ENCODE peak calls at places on chromosome 9, in nine cellular contexts. One of them, this sample, is unnamed.

GRCh38 chr9:20041717-20042116 is 252.9 kb upstream of the SLC24A2 start:
- DNase-seq in CD14-positive monocyte: no peak
- DNase-seq in Peyer's patch: no peak
- DNase-seq in stimulated activated CD4-positive, alpha-beta T cell treated with anti-CD3 and anti-CD28 coated beads, Interleukin-1b, Interleukin-23, amount 100 ng/mL, for 48 hours: no peak
- DNase-seq in effector memory CD8-positive, alpha-beta T cell: peak; percentile 39
- DNase-seq in WERI-Rb-1: no peak
- DNase-seq in stimulated activated CD8-positive, alpha-beta memory T cell treated with anti-CD3 and anti-CD28 coated beads, Interleukin-7, amount 100 ng/mL, for 1 hour: no peak
- DNase-seq in nucleus accumbens: no peak
- DNase-seq in left cardiac atrium: no peak
- DNase-seq in this sample: no peak

GRCh38 chr9:35914307-35914807 is 5.1 kb downstream of the SPAAR start:
- DNase-seq in CD14-positive monocyte: no peak
- DNase-seq in Peyer's patch: no peak
- DNase-seq in stimulated activated CD4-positive, alpha-beta T cell treated with anti-CD3 and anti-CD28 coated beads, Interleukin-1b, Interleukin-23, amount 100 ng/mL, for 48 hours: no peak
- DNase-seq in effector memory CD8-positive, alpha-beta T cell: no peak
- DNase-seq in WERI-Rb-1: peak; percentile 80
- DNase-seq in stimulated activated CD8-positive, alpha-beta memory T cell treated with anti-CD3 and anti-CD28 coated beads, Interleukin-7, amount 100 ng/mL, for 1 hour: no peak
- DNase-seq in nucleus accumbens: no peak
- DNase-seq in left cardiac atrium: peak; percentile 85
- DNase-seq in this sample: no peak

GRCh38 chr9:136965771-136966484 is 11.4 kb upstream of the PTGDS start:
- DNase-seq in CD14-positive monocyte: no peak
- DNase-seq in Peyer's patch: no peak
- DNase-seq in stimulated activated CD4-positive, alpha-beta T cell treated with anti-CD3 and anti-CD28 coated beads, Interleukin-1b, Interleukin-23, amount 100 ng/mL, for 48 hours: no peak
- DNase-seq in effector memory CD8-positive, alpha-beta T cell: peak; percentile 47
- DNase-seq in WERI-Rb-1: no peak
- DNase-seq in stimulated activated CD8-positive, alpha-beta memory T cell treated with anti-CD3 and anti-CD28 coated beads, Interleukin-7, amount 100 ng/mL, for 1 hour: no peak
- DNase-seq in nucleus accumbens: peak; percentile 40
- DNase-seq in left cardiac atrium: no peak
- DNase-seq in this sample: no peak

GRCh38 chr9:94139672-94140417 is 55.6 kb downstream of the PTPDC1 start:
- DNase-seq in CD14-positive monocyte: no peak
- DNase-seq in Peyer's patch: peak; percentile 25
- DNase-seq in stimulated activated CD4-positive, alpha-beta T cell treated with anti-CD3 and anti-CD28 coated beads, Interleukin-1b, Interleukin-23, amount 100 ng/mL, for 48 hours: no peak
- DNase-seq in effector memory CD8-positive, alpha-beta T cell: no peak
- DNase-seq in WERI-Rb-1: peak; percentile 96
- DNase-seq in stimulated activated CD8-positive, alpha-beta memory T cell treated with anti-CD3 and anti-CD28 coated beads, Interleukin-7, amount 100 ng/mL, for 1 hour: no peak
- DNase-seq in nucleus accumbens: no peak
- DNase-seq in left cardiac atrium: peak; percentile 91
- DNase-seq in this sample: peak; percentile 96

GRCh38 chr9:34291423-34291822 is 37.6 kb downstream of the KIF24 start:
- DNase-seq in CD14-positive monocyte: no peak
- DNase-seq in Peyer's patch: no peak
- DNase-seq in stimulated activated CD4-positive, alpha-beta T cell treated with anti-CD3 and anti-CD28 coated beads, Interleukin-1b, Interleukin-23, amount 100 ng/mL, for 48 hours: no peak
- DNase-seq in effector memory CD8-positive, alpha-beta T cell: no peak
- DNase-seq in WERI-Rb-1: no peak
- DNase-seq in stimulated activated CD8-positive, alpha-beta memory T cell treated with anti-CD3 and anti-CD28 coated beads, Interleukin-7, amount 100 ng/mL, for 1 hour: no peak
- DNase-seq in nucleus accumbens: no peak
- DNase-seq in left cardiac atrium: no peak
- DNase-seq in this sample: no peak

GRCh38 chr9:20941177-20941690 is 90.2 kb downstream of the HACD4 start:
- DNase-seq in CD14-positive monocyte: no peak
- DNase-seq in Peyer's patch: peak; percentile 45
- DNase-seq in stimulated activated CD4-positive, alpha-beta T cell treated with anti-CD3 and anti-CD28 coated beads, Interleukin-1b, Interleukin-23, amount 100 ng/mL, for 48 hours: peak; percentile 38
- DNase-seq in effector memory CD8-positive, alpha-beta T cell: peak; percentile 54
- DNase-seq in WERI-Rb-1: peak; percentile 55
- DNase-seq in stimulated activated CD8-positive, alpha-beta memory T cell treated with anti-CD3 and anti-CD28 coated beads, Interleukin-7, amount 100 ng/mL, for 1 hour: peak; percentile 10
- DNase-seq in nucleus accumbens: peak; percentile 6
- DNase-seq in left cardiac atrium: peak; percentile 36
- DNase-seq in this sample: peak; percentile 38

GRCh38 chr9:114266969-114267368 is 55.9 kb upstream of the ORM1 start:
- DNase-seq in CD14-positive monocyte: no peak
- DNase-seq in Peyer's patch: no peak
- DNase-seq in stimulated activated CD4-positive, alpha-beta T cell treated with anti-CD3 and anti-CD28 coated beads, Interleukin-1b, Interleukin-23, amount 100 ng/mL, for 48 hours: no peak
- DNase-seq in effector memory CD8-positive, alpha-beta T cell: no peak
- DNase-seq in WERI-Rb-1: no peak
- DNase-seq in stimulated activated CD8-positive, alpha-beta memory T cell treated with anti-CD3 and anti-CD28 coated beads, Interleukin-7, amount 100 ng/mL, for 1 hour: no peak
- DNase-seq in nucleus accumbens: no peak
- DNase-seq in left cardiac atrium: no peak
- DNase-seq in this sample: peak; percentile 81

GRCh38 chr9:136163248-136163850 is 41.6 kb downstream of the LHX3 start:
- DNase-seq in CD14-positive monocyte: no peak
- DNase-seq in Peyer's patch: no peak
- DNase-seq in stimulated activated CD4-positive, alpha-beta T cell treated with anti-CD3 and anti-CD28 coated beads, Interleukin-1b, Interleukin-23, amount 100 ng/mL, for 48 hours: no peak
- DNase-seq in effector memory CD8-positive, alpha-beta T cell: no peak
- DNase-seq in WERI-Rb-1: no peak
- DNase-seq in stimulated activated CD8-positive, alpha-beta memory T cell treated with anti-CD3 and anti-CD28 coated beads, Interleukin-7, amount 100 ng/mL, for 1 hour: no peak
- DNase-seq in nucleus accumbens: no peak
- DNase-seq in left cardiac atrium: no peak
- DNase-seq in this sample: no peak

GRCh38 chr9:21096901-21097255 is 19.1 kb upstream of the IFNB1 start:
- DNase-seq in CD14-positive monocyte: no peak
- DNase-seq in Peyer's patch: no peak
- DNase-seq in stimulated activated CD4-positive, alpha-beta T cell treated with anti-CD3 and anti-CD28 coated beads, Interleukin-1b, Interleukin-23, amount 100 ng/mL, for 48 hours: no peak
- DNase-seq in effector memory CD8-positive, alpha-beta T cell: no peak
- DNase-seq in WERI-Rb-1: no peak
- DNase-seq in stimulated activated CD8-positive, alpha-beta memory T cell treated with anti-CD3 and anti-CD28 coated beads, Interleukin-7, amount 100 ng/mL, for 1 hour: no peak
- DNase-seq in nucleus accumbens: no peak
- DNase-seq in left cardiac atrium: no peak
- DNase-seq in this sample: no peak

GRCh38 chr9:130196643-130197042 is 24.4 kb downstream of the NCS1 start:
- DNase-seq in CD14-positive monocyte: no peak
- DNase-seq in Peyer's patch: no peak
- DNase-seq in stimulated activated CD4-positive, alpha-beta T cell treated with anti-CD3 and anti-CD28 coated beads, Interleukin-1b, Interleukin-23, amount 100 ng/mL, for 48 hours: no peak
- DNase-seq in effector memory CD8-positive, alpha-beta T cell: no peak
- DNase-seq in WERI-Rb-1: no peak
- DNase-seq in stimulated activated CD8-positive, alpha-beta memory T cell treated with anti-CD3 and anti-CD28 coated beads, Interleukin-7, amount 100 ng/mL, for 1 hour: no peak
- DNase-seq in nucleus accumbens: no peak
- DNase-seq in left cardiac atrium: no peak
- DNase-seq in this sample: no peak

GRCh38 chr9:121839726-121840500 is 188.5 kb downstream of the DAB2IP start:
- DNase-seq in CD14-positive monocyte: no peak
- DNase-seq in Peyer's patch: peak; percentile 11
- DNase-seq in stimulated activated CD4-positive, alpha-beta T cell treated with anti-CD3 and anti-CD28 coated beads, Interleukin-1b, Interleukin-23, amount 100 ng/mL, for 48 hours: peak; percentile 7
- DNase-seq in effector memory CD8-positive, alpha-beta T cell: no peak
- DNase-seq in WERI-Rb-1: peak; percentile 6
- DNase-seq in stimulated activated CD8-positive, alpha-beta memory T cell treated with anti-CD3 and anti-CD28 coated beads, Interleukin-7, amount 100 ng/mL, for 1 hour: no peak
- DNase-seq in nucleus accumbens: no peak
- DNase-seq in left cardiac atrium: no peak
- DNase-seq in this sample: no peak

GRCh38 chr9:124442826-124443225 is 7.4 kb upstream of the ADGRD2 start:
- DNase-seq in CD14-positive monocyte: no peak
- DNase-seq in Peyer's patch: no peak
- DNase-seq in stimulated activated CD4-positive, alpha-beta T cell treated with anti-CD3 and anti-CD28 coated beads, Interleukin-1b, Interleukin-23, amount 100 ng/mL, for 48 hours: no peak
- DNase-seq in effector memory CD8-positive, alpha-beta T cell: no peak
- DNase-seq in WERI-Rb-1: no peak
- DNase-seq in stimulated activated CD8-positive, alpha-beta memory T cell treated with anti-CD3 and anti-CD28 coated beads, Interleukin-7, amount 100 ng/mL, for 1 hour: no peak
- DNase-seq in nucleus accumbens: no peak
- DNase-seq in left cardiac atrium: no peak
- DNase-seq in this sample: no peak

GRCh38 chr9:219670-220365 is 5.2 kb downstream of the DOCK8 start:
- DNase-seq in CD14-positive monocyte: peak; percentile 57
- DNase-seq in Peyer's patch: no peak
- DNase-seq in stimulated activated CD4-positive, alpha-beta T cell treated with anti-CD3 and anti-CD28 coated beads, Interleukin-1b, Interleukin-23, amount 100 ng/mL, for 48 hours: no peak
- DNase-seq in effector memory CD8-positive, alpha-beta T cell: no peak
- DNase-seq in WERI-Rb-1: no peak
- DNase-seq in stimulated activated CD8-positive, alpha-beta memory T cell treated with anti-CD3 and anti-CD28 coated beads, Interleukin-7, amount 100 ng/mL, for 1 hour: no peak
- DNase-seq in nucleus accumbens: no peak
- DNase-seq in left cardiac atrium: no peak
- DNase-seq in this sample: no peak

GRCh38 chr9:37974506-37975173 is 70.7 kb upstream of the SLC25A51 start:
- DNase-seq in CD14-positive monocyte: no peak
- DNase-seq in Peyer's patch: no peak
- DNase-seq in stimulated activated CD4-positive, alpha-beta T cell treated with anti-CD3 and anti-CD28 coated beads, Interleukin-1b, Interleukin-23, amount 100 ng/mL, for 48 hours: no peak
- DNase-seq in effector memory CD8-positive, alpha-beta T cell: no peak
- DNase-seq in WERI-Rb-1: no peak
- DNase-seq in stimulated activated CD8-positive, alpha-beta memory T cell treated with anti-CD3 and anti-CD28 coated beads, Interleukin-7, amount 100 ng/mL, for 1 hour: no peak
- DNase-seq in nucleus accumbens: no peak
- DNase-seq in left cardiac atrium: no peak
- DNase-seq in this sample: peak; percentile 82

GRCh38 chr9:100670719-100671118 is 92.8 kb downstream of the CAVIN4 start:
- DNase-seq in CD14-positive monocyte: no peak
- DNase-seq in Peyer's patch: no peak
- DNase-seq in stimulated activated CD4-positive, alpha-beta T cell treated with anti-CD3 and anti-CD28 coated beads, Interleukin-1b, Interleukin-23, amount 100 ng/mL, for 48 hours: no peak
- DNase-seq in effector memory CD8-positive, alpha-beta T cell: no peak
- DNase-seq in WERI-Rb-1: no peak
- DNase-seq in stimulated activated CD8-positive, alpha-beta memory T cell treated with anti-CD3 and anti-CD28 coated beads, Interleukin-7, amount 100 ng/mL, for 1 hour: no peak
- DNase-seq in nucleus accumbens: no peak
- DNase-seq in left cardiac atrium: no peak
- DNase-seq in this sample: no peak

GRCh38 chr9:12874395-12874794 is 99.6 kb downstream of the LURAP1L start:
- DNase-seq in CD14-positive monocyte: no peak
- DNase-seq in Peyer's patch: no peak
- DNase-seq in stimulated activated CD4-positive, alpha-beta T cell treated with anti-CD3 and anti-CD28 coated beads, Interleukin-1b, Interleukin-23, amount 100 ng/mL, for 48 hours: no peak
- DNase-seq in effector memory CD8-positive, alpha-beta T cell: no peak
- DNase-seq in WERI-Rb-1: no peak
- DNase-seq in stimulated activated CD8-positive, alpha-beta memory T cell treated with anti-CD3 and anti-CD28 coated beads, Interleukin-7, amount 100 ng/mL, for 1 hour: no peak
- DNase-seq in nucleus accumbens: no peak
- DNase-seq in left cardiac atrium: no peak
- DNase-seq in this sample: no peak

GRCh38 chr9:96193356-96193755 is 108.6 kb downstream of the HSD17B3 start:
- DNase-seq in CD14-positive monocyte: no peak
- DNase-seq in Peyer's patch: no peak
- DNase-seq in stimulated activated CD4-positive, alpha-beta T cell treated with anti-CD3 and anti-CD28 coated beads, Interleukin-1b, Interleukin-23, amount 100 ng/mL, for 48 hours: no peak
- DNase-seq in effector memory CD8-positive, alpha-beta T cell: no peak
- DNase-seq in WERI-Rb-1: no peak
- DNase-seq in stimulated activated CD8-positive, alpha-beta memory T cell treated with anti-CD3 and anti-CD28 coated beads, Interleukin-7, amount 100 ng/mL, for 1 hour: no peak
- DNase-seq in nucleus accumbens: no peak
- DNase-seq in left cardiac atrium: no peak
- DNase-seq in this sample: no peak

GRCh38 chr9:34688329-34689161 is 2.5 kb downstream of the CCL19 start:
- DNase-seq in CD14-positive monocyte: no peak
- DNase-seq in Peyer's patch: no peak
- DNase-seq in stimulated activated CD4-positive, alpha-beta T cell treated with anti-CD3 and anti-CD28 coated beads, Interleukin-1b, Interleukin-23, amount 100 ng/mL, for 48 hours: no peak
- DNase-seq in effector memory CD8-positive, alpha-beta T cell: no peak
- DNase-seq in WERI-Rb-1: no peak
- DNase-seq in stimulated activated CD8-positive, alpha-beta memory T cell treated with anti-CD3 and anti-CD28 coated beads, Interleukin-7, amount 100 ng/mL, for 1 hour: no peak
- DNase-seq in nucleus accumbens: no peak
- DNase-seq in left cardiac atrium: no peak
- DNase-seq in this sample: no peak

GRCh38 chr9:115494958-115495690 is 377.2 kb upstream of the TNC start:
- DNase-seq in CD14-positive monocyte: no peak
- DNase-seq in Peyer's patch: no peak
- DNase-seq in stimulated activated CD4-positive, alpha-beta T cell treated with anti-CD3 and anti-CD28 coated beads, Interleukin-1b, Interleukin-23, amount 100 ng/mL, for 48 hours: no peak
- DNase-seq in effector memory CD8-positive, alpha-beta T cell: no peak
- DNase-seq in WERI-Rb-1: no peak
- DNase-seq in stimulated activated CD8-positive, alpha-beta memory T cell treated with anti-CD3 and anti-CD28 coated beads, Interleukin-7, amount 100 ng/mL, for 1 hour: no peak
- DNase-seq in nucleus accumbens: no peak
- DNase-seq in left cardiac atrium: no peak
- DNase-seq in this sample: no peak

GRCh38 chr9:91305596-91305995 is 56.1 kb downstream of the AUH start:
- DNase-seq in CD14-positive monocyte: no peak
- DNase-seq in Peyer's patch: no peak
- DNase-seq in stimulated activated CD4-positive, alpha-beta T cell treated with anti-CD3 and anti-CD28 coated beads, Interleukin-1b, Interleukin-23, amount 100 ng/mL, for 48 hours: no peak
- DNase-seq in effector memory CD8-positive, alpha-beta T cell: no peak
- DNase-seq in WERI-Rb-1: no peak
- DNase-seq in stimulated activated CD8-positive, alpha-beta memory T cell treated with anti-CD3 and anti-CD28 coated beads, Interleukin-7, amount 100 ng/mL, for 1 hour: no peak
- DNase-seq in nucleus accumbens: no peak
- DNase-seq in left cardiac atrium: no peak
- DNase-seq in this sample: no peak

GRCh38 chr9:110099236-110099741 is 108.7 kb downstream of the C9orf152 start:
- DNase-seq in CD14-positive monocyte: no peak
- DNase-seq in Peyer's patch: no peak
- DNase-seq in stimulated activated CD4-positive, alpha-beta T cell treated with anti-CD3 and anti-CD28 coated beads, Interleukin-1b, Interleukin-23, amount 100 ng/mL, for 48 hours: no peak
- DNase-seq in effector memory CD8-positive, alpha-beta T cell: no peak
- DNase-seq in WERI-Rb-1: peak; percentile 90
- DNase-seq in stimulated activated CD8-positive, alpha-beta memory T cell treated with anti-CD3 and anti-CD28 coated beads, Interleukin-7, amount 100 ng/mL, for 1 hour: no peak
- DNase-seq in nucleus accumbens: no peak
- DNase-seq in left cardiac atrium: peak; percentile 30
- DNase-seq in this sample: peak; percentile 89

GRCh38 chr9:129737479-129738269 is 15.2 kb downstream of the PTGES start:
- DNase-seq in CD14-positive monocyte: peak; percentile 86
- DNase-seq in Peyer's patch: peak; percentile 84
- DNase-seq in stimulated activated CD4-positive, alpha-beta T cell treated with anti-CD3 and anti-CD28 coated beads, Interleukin-1b, Interleukin-23, amount 100 ng/mL, for 48 hours: peak; percentile 83
- DNase-seq in effector memory CD8-positive, alpha-beta T cell: peak; percentile 90
- DNase-seq in WERI-Rb-1: peak; percentile 92
- DNase-seq in stimulated activated CD8-positive, alpha-beta memory T cell treated with anti-CD3 and anti-CD28 coated beads, Interleukin-7, amount 100 ng/mL, for 1 hour: peak; percentile 70
- DNase-seq in nucleus accumbens: peak; percentile 48
- DNase-seq in left cardiac atrium: peak; percentile 89
- DNase-seq in this sample: peak; percentile 14

GRCh38 chr9:36451949-36452348 is 51.9 kb upstream of the RNF38 start:
- DNase-seq in CD14-positive monocyte: no peak
- DNase-seq in Peyer's patch: no peak
- DNase-seq in stimulated activated CD4-positive, alpha-beta T cell treated with anti-CD3 and anti-CD28 coated beads, Interleukin-1b, Interleukin-23, amount 100 ng/mL, for 48 hours: no peak
- DNase-seq in effector memory CD8-positive, alpha-beta T cell: no peak
- DNase-seq in WERI-Rb-1: no peak
- DNase-seq in stimulated activated CD8-positive, alpha-beta memory T cell treated with anti-CD3 and anti-CD28 coated beads, Interleukin-7, amount 100 ng/mL, for 1 hour: no peak
- DNase-seq in nucleus accumbens: no peak
- DNase-seq in left cardiac atrium: no peak
- DNase-seq in this sample: no peak

GRCh38 chr9:38360880-38361836 is 31.3 kb upstream of the ALDH1B1 start:
- DNase-seq in CD14-positive monocyte: no peak
- DNase-seq in Peyer's patch: no peak
- DNase-seq in stimulated activated CD4-positive, alpha-beta T cell treated with anti-CD3 and anti-CD28 coated beads, Interleukin-1b, Interleukin-23, amount 100 ng/mL, for 48 hours: no peak
- DNase-seq in effector memory CD8-positive, alpha-beta T cell: no peak
- DNase-seq in WERI-Rb-1: no peak
- DNase-seq in stimulated activated CD8-positive, alpha-beta memory T cell treated with anti-CD3 and anti-CD28 coated beads, Interleukin-7, amount 100 ng/mL, for 1 hour: no peak
- DNase-seq in nucleus accumbens: no peak
- DNase-seq in left cardiac atrium: no peak
- DNase-seq in this sample: no peak

GRCh38 chr9:120775859-120776258 is 17.4 kb downstream of the FBXW2 start:
- DNase-seq in CD14-positive monocyte: no peak
- DNase-seq in Peyer's patch: no peak
- DNase-seq in stimulated activated CD4-positive, alpha-beta T cell treated with anti-CD3 and anti-CD28 coated beads, Interleukin-1b, Interleukin-23, amount 100 ng/mL, for 48 hours: no peak
- DNase-seq in effector memory CD8-positive, alpha-beta T cell: no peak
- DNase-seq in WERI-Rb-1: no peak
- DNase-seq in stimulated activated CD8-positive, alpha-beta memory T cell treated with anti-CD3 and anti-CD28 coated beads, Interleukin-7, amount 100 ng/mL, for 1 hour: no peak
- DNase-seq in nucleus accumbens: no peak
- DNase-seq in left cardiac atrium: no peak
- DNase-seq in this sample: no peak

GRCh38 chr9:94250456-94250855 is 8.6 kb upstream of the ZNF169 start:
- DNase-seq in CD14-positive monocyte: no peak
- DNase-seq in Peyer's patch: no peak
- DNase-seq in stimulated activated CD4-positive, alpha-beta T cell treated with anti-CD3 and anti-CD28 coated beads, Interleukin-1b, Interleukin-23, amount 100 ng/mL, for 48 hours: no peak
- DNase-seq in effector memory CD8-positive, alpha-beta T cell: peak; percentile 13
- DNase-seq in WERI-Rb-1: no peak
- DNase-seq in stimulated activated CD8-positive, alpha-beta memory T cell treated with anti-CD3 and anti-CD28 coated beads, Interleukin-7, amount 100 ng/mL, for 1 hour: no peak
- DNase-seq in nucleus accumbens: no peak
- DNase-seq in left cardiac atrium: no peak
- DNase-seq in this sample: no peak

GRCh38 chr9:38435526-38435925 is 11.3 kb upstream of the IGFBPL1 start:
- DNase-seq in CD14-positive monocyte: no peak
- DNase-seq in Peyer's patch: no peak
- DNase-seq in stimulated activated CD4-positive, alpha-beta T cell treated with anti-CD3 and anti-CD28 coated beads, Interleukin-1b, Interleukin-23, amount 100 ng/mL, for 48 hours: no peak
- DNase-seq in effector memory CD8-positive, alpha-beta T cell: no peak
- DNase-seq in WERI-Rb-1: no peak
- DNase-seq in stimulated activated CD8-positive, alpha-beta memory T cell treated with anti-CD3 and anti-CD28 coated beads, Interleukin-7, amount 100 ng/mL, for 1 hour: no peak
- DNase-seq in nucleus accumbens: no peak
- DNase-seq in left cardiac atrium: no peak
- DNase-seq in this sample: no peak

GRCh38 chr9:129312731-129313130 is 134.7 kb upstream of the IER5L start:
- DNase-seq in CD14-positive monocyte: no peak
- DNase-seq in Peyer's patch: no peak
- DNase-seq in stimulated activated CD4-positive, alpha-beta T cell treated with anti-CD3 and anti-CD28 coated beads, Interleukin-1b, Interleukin-23, amount 100 ng/mL, for 48 hours: no peak
- DNase-seq in effector memory CD8-positive, alpha-beta T cell: no peak
- DNase-seq in WERI-Rb-1: peak; percentile 6
- DNase-seq in stimulated activated CD8-positive, alpha-beta memory T cell treated with anti-CD3 and anti-CD28 coated beads, Interleukin-7, amount 100 ng/mL, for 1 hour: no peak
- DNase-seq in nucleus accumbens: no peak
- DNase-seq in left cardiac atrium: no peak
- DNase-seq in this sample: no peak

GRCh38 chr9:118674942-118675341 is 694.3 kb downstream of the BRINP1 start:
- DNase-seq in CD14-positive monocyte: no peak
- DNase-seq in Peyer's patch: no peak
- DNase-seq in stimulated activated CD4-positive, alpha-beta T cell treated with anti-CD3 and anti-CD28 coated beads, Interleukin-1b, Interleukin-23, amount 100 ng/mL, for 48 hours: no peak
- DNase-seq in effector memory CD8-positive, alpha-beta T cell: no peak
- DNase-seq in WERI-Rb-1: no peak
- DNase-seq in stimulated activated CD8-positive, alpha-beta memory T cell treated with anti-CD3 and anti-CD28 coated beads, Interleukin-7, amount 100 ng/mL, for 1 hour: no peak
- DNase-seq in nucleus accumbens: no peak
- DNase-seq in left cardiac atrium: no peak
- DNase-seq in this sample: no peak

GRCh38 chr9:136901516-136902258 is 15.4 kb downstream of the TRAF2 start:
- DNase-seq in CD14-positive monocyte: no peak
- DNase-seq in Peyer's patch: peak; percentile 78
- DNase-seq in stimulated activated CD4-positive, alpha-beta T cell treated with anti-CD3 and anti-CD28 coated beads, Interleukin-1b, Interleukin-23, amount 100 ng/mL, for 48 hours: peak; percentile 73
- DNase-seq in effector memory CD8-positive, alpha-beta T cell: peak; percentile 55
- DNase-seq in WERI-Rb-1: no peak
- DNase-seq in stimulated activated CD8-positive, alpha-beta memory T cell treated with anti-CD3 and anti-CD28 coated beads, Interleukin-7, amount 100 ng/mL, for 1 hour: no peak
- DNase-seq in nucleus accumbens: no peak
- DNase-seq in left cardiac atrium: no peak
- DNase-seq in this sample: peak; percentile 55

GRCh38 chr9:133939845-133940244 is 52.3 kb downstream of the VAV2 start:
- DNase-seq in CD14-positive monocyte: no peak
- DNase-seq in Peyer's patch: no peak
- DNase-seq in stimulated activated CD4-positive, alpha-beta T cell treated with anti-CD3 and anti-CD28 coated beads, Interleukin-1b, Interleukin-23, amount 100 ng/mL, for 48 hours: no peak
- DNase-seq in effector memory CD8-positive, alpha-beta T cell: no peak
- DNase-seq in WERI-Rb-1: no peak
- DNase-seq in stimulated activated CD8-positive, alpha-beta memory T cell treated with anti-CD3 and anti-CD28 coated beads, Interleukin-7, amount 100 ng/mL, for 1 hour: no peak
- DNase-seq in nucleus accumbens: no peak
- DNase-seq in left cardiac atrium: no peak
- DNase-seq in this sample: no peak